ENCODE peak calls at places on chromosome 3, in six cellular contexts. H is OCI-M1; L is activated CD8-positive, alpha-beta memory T cell treated with anti-CD3 and anti-CD28 coated beads, Interleukin-2, amount 50 U/mL, for 48 hours; G is cardiac fibroblast; Z is NCI-H146; O is retinal pigment epithelial cell. X is an unnamed sample.

GRCh38 chr3:23052230-23053019 is 150.7 kb upstream of the UBE2E2 start:
- DNase-seq in H (peak), L (no peak), G (no peak), Z (no peak), O (no peak), X (no peak)

GRCh38 chr3:13407926-13408325 is 12.2 kb downstream of the NUP210 start:
- DNase-seq in H (no peak), L (no peak), G (no peak), Z (no peak), O (no peak), X (no peak)

GRCh38 chr3:38108649-38109579 is 28.0 kb downstream of the ACAA1 start:
- DNase-seq in H (peak), L (peak), G (no peak), Z (no peak), O (no peak), X (no peak)

GRCh38 chr3:172562881-172563835 is 39.9 kb upstream of the TNFSF10 start:
- DNase-seq in H (peak), L (no peak), G (peak), Z (peak), O (peak), X (peak)

GRCh38 chr3:62242846-62243245 is 130.5 kb downstream of the FEZF2 start:
- DNase-seq in H (no peak), L (no peak), G (no peak), Z (no peak), O (no peak), X (no peak)

GRCh38 chr3:156964562-156964961 is 138.4 kb downstream of the LEKR1 start:
- DNase-seq in H (no peak), L (no peak), G (peak), Z (no peak), O (no peak), X (no peak)

GRCh38 chr3:174873832-174874231 is 14.7 kb downstream of the NAALADL2 start:
- DNase-seq in H (no peak), L (no peak), G (no peak), Z (peak), O (no peak), X (no peak)

GRCh38 chr3:79113821-79114220 is 654.0 kb downstream of the ROBO1 start:
- DNase-seq in H (no peak), L (no peak), G (no peak), Z (no peak), O (no peak), X (no peak)

GRCh38 chr3:156291269-156292123 is 171.1 kb downstream of the KCNAB1 start:
- DNase-seq in H (no peak), L (no peak), G (no peak), Z (no peak), O (no peak), X (no peak)

GRCh38 chr3:45032113-45032512 is 6.0 kb downstream of the CLEC3B start:
- DNase-seq in H (no peak), L (no peak), G (no peak), Z (no peak), O (no peak), X (no peak)

GRCh38 chr3:62835594-62836236 is 39.5 kb downstream of the CADPS start:
- DNase-seq in H (peak), L (no peak), G (no peak), Z (no peak), O (no peak), X (no peak)

GRCh38 chr3:135203026-135203425 is 408.0 kb downstream of the EPHB1 start:
- DNase-seq in H (no peak), L (no peak), G (no peak), Z (no peak), O (no peak), X (no peak)

GRCh38 chr3:149535395-149535685 is 60.8 kb downstream of the TM4SF4 start:
- DNase-seq in H (no peak), L (no peak), G (no peak), Z (peak), O (no peak), X (no peak)

GRCh38 chr3:62332771-62333381 is 40.5 kb downstream of the FEZF2 start:
- DNase-seq in H (peak), L (no peak), G (peak), Z (no peak), O (no peak), X (no peak)

GRCh38 chr3:160660899-160661298 is 16.1 kb upstream of the ARL14 start:
- DNase-seq in H (no peak), L (no peak), G (no peak), Z (no peak), O (no peak), X (no peak)

GRCh38 chr3:122563717-122564025 is 429 bp downstream of the PARP9 start:
- DNase-seq in H (peak), L (no peak), G (peak), Z (no peak), O (no peak), X (no peak)

GRCh38 chr3:112811150-112811884 is 35.3 kb downstream of the CD200R1L start:
- DNase-seq in H (peak), L (no peak), G (peak), Z (no peak), O (peak), X (no peak)

GRCh38 chr3:126472277-126473006 is 3.2 kb downstream of the ZXDC start:
- DNase-seq in H (peak), L (no peak), G (peak), Z (peak), O (peak), X (peak)

GRCh38 chr3:138186803-138187295 is 252 bp upstream of the ARMC8 start:
- DNase-seq in H (peak), L (peak), G (peak), Z (peak), O (peak), X (peak)

GRCh38 chr3:139312416-139312815 is 31.4 kb upstream of the MRPS22 start:
- DNase-seq in H (no peak), L (no peak), G (no peak), Z (no peak), O (no peak), X (no peak)

GRCh38 chr3:78003090-78003489 is 963.2 kb downstream of the ROBO2 start:
- DNase-seq in H (no peak), L (no peak), G (no peak), Z (no peak), O (no peak), X (no peak)

GRCh38 chr3:73041537-73041936 is 19.9 kb upstream of the EBLN2 start:
- DNase-seq in H (no peak), L (no peak), G (peak), Z (no peak), O (no peak), X (no peak)

GRCh38 chr3:56702487-56703315 is 19.6 kb upstream of the TASOR start:
- DNase-seq in H (peak), L (no peak), G (peak), Z (peak), O (peak), X (peak)

X was measured in GM13977.